ENCODE peak calls at places on chromosome 6, in five cellular contexts. S, H, T, E and G are unnamed samples.

GRCh38 chr6:61886608-61887259 is 399.3 kb downstream of the KHDRBS2 start:
- DNase-seq in E (no peak), S (peak), H (no peak), T (no peak), G (no peak)

GRCh38 chr6:74931567-74931966 is 274.3 kb downstream of the COL12A1 start:
- DNase-seq in H (no peak), E (no peak), T (no peak), S (peak), G (no peak)

GRCh38 chr6:138404666-138405337 is 779 bp downstream of the HEBP2 start:
- DNase-seq in T (peak), S (peak), E (peak), H (peak), G (no peak)

GRCh38 chr6:21947751-21948386 is 349.0 kb downstream of the PRL start:
- DNase-seq in T (no peak), S (peak), E (no peak), H (no peak), G (no peak)

GRCh38 chr6:166045173-166045957 is 122.3 kb downstream of the TBXT start:
- DNase-seq in E (no peak), S (no peak), H (no peak), T (no peak), G (no peak)

GRCh38 chr6:4804095-4804494 is 27.9 kb downstream of the CDYL start:
- DNase-seq in T (no peak), H (no peak), E (no peak), S (peak), G (no peak)

GRCh38 chr6:117550078-117550600 is 52.2 kb downstream of the GOPC start:
- DNase-seq in E (no peak), T (no peak), S (peak), H (no peak), G (no peak)

GRCh38 chr6:14100098-14100497 is 17.5 kb upstream of the CD83 start:
- DNase-seq in E (no peak), H (no peak), T (no peak), S (no peak), G (no peak)

GRCh38 chr6:93571341-93571740 is 152.0 kb upstream of the EPHA7 start:
- DNase-seq in E (no peak), S (no peak), H (no peak), T (no peak), G (no peak)

GRCh38 chr6:24981385-24981758 is 45.6 kb upstream of the RIPOR2 start:
- DNase-seq in S (peak), H (no peak), E (no peak), T (no peak), G (no peak)

GRCh38 chr6:53854843-53855567 is 60.2 kb downstream of the LRRC1 start:
- DNase-seq in T (no peak), E (no peak), S (no peak), H (no peak), G (no peak)

GRCh38 chr6:44171899-44172546 is 13.4 kb downstream of the CAPN11 start:
- DNase-seq in H (no peak), T (no peak), E (no peak), S (no peak), G (no peak)

GRCh38 chr6:37705239-37706051 is 7.8 kb upstream of the MDGA1 start:
- DNase-seq in S (peak), E (peak), T (peak), H (peak), G (peak)

GRCh38 chr6:62669831-62670230 is 383.8 kb upstream of the KHDRBS2 start:
- DNase-seq in H (no peak), T (no peak), S (no peak), E (no peak), G (no peak)

GRCh38 chr6:133502451-133503259 is 261.5 kb downstream of the EYA4 start:
- DNase-seq in E (no peak), T (no peak), H (no peak), S (peak), G (no peak)

GRCh38 chr6:142764306-142764705 is 180.7 kb downstream of the HIVEP2 start:
- DNase-seq in E (no peak), S (no peak), T (no peak), H (no peak), G (no peak)

GRCh38 chr6:35919827-35920751 is 809 bp downstream of the SRPK1 start:
- DNase-seq in E (peak), S (peak), T (peak), H (peak), G (peak)

GRCh38 chr6:126180585-126180984 is 159.3 kb upstream of the CENPW start:
- DNase-seq in S (peak), H (no peak), T (no peak), E (no peak), G (no peak)

GRCh38 chr6:125834347-125834746 is 43.6 kb downstream of the NCOA7 start:
- DNase-seq in S (no peak), T (no peak), H (peak), E (no peak), G (no peak)

GRCh38 chr6:34412054-34412453 is 13.8 kb downstream of the RPS10 start:
- DNase-seq in T (no peak), E (peak), S (no peak), H (no peak), G (no peak)

GRCh38 chr6:27966044-27966443 is 9.0 kb downstream of the OR2B6 start:
- DNase-seq in T (no peak), E (no peak), H (no peak), S (no peak), G (no peak)

GRCh38 chr6:104413767-104414166 is 446.0 kb downstream of the HACE1 start:
- DNase-seq in E (no peak), S (no peak), T (no peak), H (no peak), G (no peak)

GRCh38 chr6:131685266-131685780 is 15.9 kb downstream of the OR2A4 start:
- DNase-seq in S (no peak), E (no peak), H (no peak), T (no peak), G (no peak)

GRCh38 chr6:72724545-72724944 is 102.7 kb downstream of the KCNQ5 start:
- DNase-seq in H (no peak), T (no peak), E (no peak), S (no peak), G (no peak)

GRCh38 chr6:47603995-47604394 is 94.4 kb upstream of the ADGRF4 start:
- DNase-seq in T (no peak), E (no peak), S (no peak), H (no peak), G (no peak)

GRCh38 chr6:141963543-141964295 is 169.0 kb upstream of the GJE1 start:
- DNase-seq in S (peak), E (no peak), T (no peak), H (no peak), G (no peak)

GRCh38 chr6:6744551-6744950 is 156.0 kb downstream of the LY86 start:
- DNase-seq in S (no peak), T (no peak), E (no peak), H (no peak), G (no peak)

GRCh38 chr6:129644567-129645015 is 65.4 kb downstream of the ARHGAP18 start:
- DNase-seq in S (no peak), H (no peak), E (no peak), T (no peak), G (no peak)

GRCh38 chr6:219019-219570 is 73.2 kb upstream of the DUSP22 start:
- DNase-seq in E (no peak), T (no peak), S (no peak), H (no peak), G (no peak)

GRCh38 chr6:129844118-129844891 is 16.8 kb downstream of the TMEM244 start:
- DNase-seq in T (no peak), E (no peak), S (peak), H (no peak), G (no peak)